ENCODE peak calls at places on chromosomes 11 and 22, in five cellular contexts. O is mesothelial cell of epicardium, G is GM20000, M is stomach, H is fibroblast of villous mesenchyme. B is an unnamed sample.

GRCh38 chr22:30288414-30289125 is 735 bp downstream of the CASTOR1 start:
- DNase-seq in O (no peak), G (no peak), M (no peak), H (no peak), B (no peak)

GRCh38 chr11:28951191-28951590 is 843.0 kb downstream of the METTL15 start:
- DNase-seq in O (no peak), G (no peak), M (no peak), H (no peak), B (no peak)

GRCh38 chr22:19876314-19876940 is 21.8 kb upstream of the GNB1L start:
- DNase-seq in O (peak), G (no peak), M (no peak), H (no peak), B (no peak)

GRCh38 chr11:134503596-134503995 is 91.6 kb upstream of the B3GAT1 start:
- DNase-seq in O (no peak), G (no peak), M (peak), H (no peak), B (no peak)

GRCh38 chr22:40082184-40082583 is 87.4 kb downstream of the FAM83F start:
- DNase-seq in O (no peak), G (no peak), M (no peak), H (no peak), B (no peak)

GRCh38 chr11:74686792-74687191 is 44.4 kb downstream of the CHRDL2 start:
- DNase-seq in O (no peak), G (no peak), M (no peak), H (peak), B (no peak)

GRCh38 chr11:110912437-110912836 is 200.2 kb upstream of the ARHGAP20 start:
- DNase-seq in O (no peak), G (no peak), M (no peak), H (no peak), B (no peak)

GRCh38 chr11:128491195-128491936 is 96.0 kb downstream of the ETS1 start:
- DNase-seq in O (no peak), G (no peak), M (no peak), H (no peak), B (no peak)

GRCh38 chr11:112542479-112542878 is 281.8 kb upstream of the PLET1 start:
- DNase-seq in O (no peak), G (no peak), M (no peak), H (no peak), B (no peak)

GRCh38 chr22:19448076-19448607 is 631 bp upstream of the C22orf39 start:
- DNase-seq in O (no peak), G (peak), M (peak), H (peak), B (no peak)

GRCh38 chr11:121422675-121423074 is 29.4 kb upstream of the SORL1 start:
- DNase-seq in O (no peak), G (no peak), M (no peak), H (no peak), B (no peak)

GRCh38 chr11:33652930-33653329 is 47.7 kb downstream of the C11orf91 start:
- DNase-seq in O (no peak), G (no peak), M (no peak), H (no peak), B (no peak)

GRCh38 chr11:47057374-47057773 is 119.3 kb downstream of the ARFGAP2 start:
- DNase-seq in O (no peak), G (no peak), M (no peak), H (peak), B (no peak)

GRCh38 chr11:70568504-70569172 is 170.3 kb downstream of the CTTN start:
- DNase-seq in O (no peak), G (no peak), M (no peak), H (peak), B (no peak)

GRCh38 chr11:36356201-36356600 is 60.1 kb downstream of the PRR5L start:
- DNase-seq in O (no peak), G (peak), M (no peak), H (no peak), B (no peak)

GRCh38 chr11:128579790-128580504 is 7.4 kb downstream of the ETS1 start:
- DNase-seq in O (no peak), G (peak), M (no peak), H (peak), B (no peak)

GRCh38 chr22:40276877-40277823 is 69.2 kb upstream of the ADSL start:
- DNase-seq in O (no peak), G (no peak), M (no peak), H (peak), B (no peak)

GRCh38 chr11:4181780-4182721 is 87.5 kb downstream of the RRM1 start:
- DNase-seq in O (no peak), G (peak), M (peak), H (peak), B (no peak)

GRCh38 chr11:117583063-117583801 is 213.8 kb downstream of the DSCAML1 start:
- DNase-seq in O (no peak), G (no peak), M (no peak), H (no peak), B (no peak)

GRCh38 chr11:64004590-64004984 is 18.3 kb downstream of the OTUB1 start:
- DNase-seq in O (no peak), G (no peak), M (no peak), H (no peak), B (no peak)

GRCh38 chr22:44473580-44473979 is 24.5 kb downstream of the RTL6 start:
- DNase-seq in O (no peak), G (no peak), M (peak), H (no peak), B (no peak)

GRCh38 chr11:66745356-66746235 is 16.6 kb upstream of the SPTBN2 start:
- DNase-seq in O (no peak), G (peak), M (peak), H (no peak), B (no peak)

GRCh38 chr11:7548659-7549283 is 35.0 kb downstream of the PPFIBP2 start:
- DNase-seq in O (no peak), G (peak), M (peak), H (no peak), B (no peak)
- TF ChIP-seq CTCF in O (no peak), G (peak), M (no peak), H (peak), B (peak)

GRCh38 chr11:71999813-72000590 is 1.3 kb downstream of the IL18BP start:
- DNase-seq in O (no peak), G (no peak), M (no peak), H (no peak), B (no peak)

GRCh38 chr11:72001255-72001654 is 2.5 kb downstream of the IL18BP start:
- DNase-seq in O (no peak), G (no peak), M (no peak), H (no peak), B (no peak)

GRCh38 chr11:72001834-72002591 is 3.3 kb downstream of the IL18BP start:
- DNase-seq in O (no peak), G (no peak), M (no peak), H (no peak), B (no peak)

GRCh38 chr11:71999360-71999759 is 651 bp downstream of the IL18BP start:
- DNase-seq in O (no peak), G (no peak), M (peak), H (peak), B (no peak)

DNA sequence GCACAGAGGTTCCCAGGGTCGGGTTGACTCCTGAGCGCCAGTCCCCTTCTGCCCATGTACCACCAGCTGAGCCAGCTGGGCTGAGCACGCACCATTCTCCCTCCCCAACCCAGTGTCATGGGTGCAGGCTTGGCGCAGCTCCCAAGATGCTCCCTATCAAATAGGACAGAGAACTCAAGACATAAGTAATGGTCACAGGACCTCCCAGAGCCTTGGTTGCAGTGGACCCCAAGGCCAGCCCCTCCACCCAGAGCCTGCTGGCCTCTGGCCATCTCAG is 1.8 kb downstream of the IL18BP start:
- DNase-seq in O (no peak), G (no peak), M (no peak), H (no peak), B (no peak)
- TF ChIP-seq CTCF in O (no peak), G (no peak), M (no peak), H (no peak), B (no peak)

DNA sequence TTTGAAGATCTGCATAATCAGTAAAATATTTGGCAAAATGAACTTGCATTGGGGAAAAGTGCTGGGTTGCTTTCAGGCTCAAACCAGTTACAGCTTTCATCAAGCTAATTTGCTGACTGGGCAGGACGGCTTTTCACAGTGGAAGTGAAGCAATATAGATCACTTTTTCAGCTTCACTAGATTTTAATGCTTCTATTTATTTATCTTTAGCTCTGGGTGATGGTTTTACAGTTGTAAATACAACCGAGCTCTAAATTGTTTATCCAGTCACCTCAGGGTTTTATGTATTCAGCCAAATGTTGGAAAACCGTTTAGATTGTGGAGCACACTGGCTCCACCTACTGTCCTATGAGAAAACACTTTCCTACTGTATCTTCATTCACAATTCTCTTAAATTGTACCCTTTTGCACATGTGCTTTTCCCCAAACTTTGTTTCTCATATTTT is 58.2 kb downstream of the ACER3 start:
- DNase-seq in O (no peak), G (peak), M (no peak), H (peak), B (no peak)
- TF ChIP-seq CTCF in O (no peak), G (peak), M (no peak), H (peak), B (peak)

GRCh38 chr22:28252539-28252938 is 333.5 kb upstream of the PITPNB start:
- DNase-seq in O (no peak), G (no peak), M (no peak), H (no peak), B (no peak)

GRCh38 chr22:28259774-28260173 is 340.7 kb upstream of the PITPNB start:
- DNase-seq in O (no peak), G (no peak), M (no peak), H (no peak), B (no peak)

GRCh38 chr22:28250036-28250695 is 331.1 kb upstream of the PITPNB start:
- DNase-seq in O (no peak), G (no peak), M (no peak), H (no peak), B (no peak)

GRCh38 chr22:28249402-28249801 is 330.3 kb upstream of the PITPNB start:
- DNase-seq in O (no peak), G (no peak), M (no peak), H (no peak), B (no peak)

DNA sequence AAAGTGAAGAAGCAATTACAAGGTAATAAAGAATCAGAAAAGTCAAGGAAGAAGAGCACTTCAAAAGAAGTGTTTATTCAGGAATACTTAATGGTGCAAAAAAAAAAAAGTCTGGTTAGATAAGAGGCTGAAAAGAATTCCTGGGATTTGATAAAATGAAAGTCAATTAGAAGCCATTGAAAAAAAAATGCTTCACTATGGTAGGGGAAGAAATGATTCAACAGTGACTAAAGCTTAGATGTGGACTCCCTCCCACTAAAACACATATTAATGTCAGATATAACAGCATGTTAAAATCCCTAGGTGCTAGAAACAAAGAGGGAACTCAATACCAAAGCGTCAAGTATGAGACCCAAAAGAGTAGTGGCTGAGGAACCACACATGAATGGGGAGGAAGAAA is 335.3 kb upstream of the PITPNB start:
- DNase-seq in O (no peak), G (no peak), M (no peak), H (no peak), B (no peak)
- TF ChIP-seq CTCF in O (no peak), G (no peak), M (no peak), H (no peak), B (no peak)

B was measured in type B pancreatic cell.